ENCODE peak calls at places on chromosomes 3 and 15, in five cellular contexts. S, Y, K, A and V are unnamed samples.

GRCh38 chr3:64445318-64446300 is 220.3 kb upstream of the PRICKLE2 start:
- DNase-seq in S (peak; percentile 63), Y (peak; percentile 22), K (no peak), A (peak; percentile 60), V (no peak)

GRCh38 chr3:53026423-53027162 is 19.3 kb downstream of the SFMBT1 start:
- DNase-seq in S (peak; percentile 40), Y (no peak), K (no peak), A (no peak), V (no peak)

GRCh38 chr15:77838595-77838994 is 205.9 kb upstream of the LINGO1 start:
- DNase-seq in S (no peak), Y (no peak), K (no peak), A (no peak), V (no peak)

GRCh38 chr3:143951351-143951971 is 20.2 kb upstream of the DIPK2A start:
- DNase-seq in S (peak; percentile 8), Y (no peak), K (no peak), A (no peak), V (no peak)

GRCh38 chr3:194489736-194490612 is 3.2 kb upstream of the ATP13A3 start:
- DNase-seq in S (no peak), Y (no peak), K (no peak), A (no peak), V (peak; percentile 44)

GRCh38 chr3:38008191-38008701 is 17.7 kb downstream of the VILL start:
- DNase-seq in S (no peak), Y (no peak), K (no peak), A (no peak), V (no peak)

GRCh38 chr3:12436514-12437222 is 47.6 kb upstream of the TSEN2 start:
- DNase-seq in S (no peak), Y (no peak), K (no peak), A (no peak), V (peak; percentile 44)

GRCh38 chr3:195549931-195550519 is 6.9 kb upstream of the PPP1R2 start:
- DNase-seq in S (no peak), Y (no peak), K (no peak), A (no peak), V (no peak)

GRCh38 chr15:64599226-64599625 is 138.8 kb downstream of the ZNF609 start:
- DNase-seq in S (no peak), Y (no peak), K (no peak), A (no peak), V (no peak)

GRCh38 chr3:78398401-78398800 is 1358.5 kb downstream of the ROBO2 start:
- DNase-seq in S (no peak), Y (no peak), K (no peak), A (no peak), V (no peak)

GRCh38 chr3:8760506-8760905 is 8.9 kb downstream of the OXTR start:
- DNase-seq in S (no peak), Y (no peak), K (no peak), A (no peak), V (no peak)

GRCh38 chr3:177196473-177197040 is 725 bp downstream of the TBL1XR1 start:
- DNase-seq in S (peak; percentile 60), Y (peak; percentile 28), K (peak; percentile 15), A (peak; percentile 35), V (peak; percentile 70)

GRCh38 chr3:42539871-42540714 is 37.6 kb downstream of the VIPR1 start:
- DNase-seq in S (peak; percentile 84), Y (peak; percentile 33), K (no peak), A (peak; percentile 79), V (peak; percentile 65)

GRCh38 chr15:77028451-77029165 is 33.7 kb downstream of the PSTPIP1 start:
- DNase-seq in S (peak; percentile 3), Y (peak; percentile 17), K (no peak), A (peak; percentile 19), V (no peak)

GRCh38 chr3:39193391-39193790 is 996 bp upstream of the XIRP1 start:
- DNase-seq in S (no peak), Y (no peak), K (no peak), A (no peak), V (no peak)

GRCh38 chr3:144105542-144105941 is 133.9 kb downstream of the DIPK2A start:
- DNase-seq in S (peak; percentile 13), Y (no peak), K (no peak), A (no peak), V (no peak)

GRCh38 chr15:69686626-69687025 is 234.0 kb downstream of the RPLP1 start:
- DNase-seq in S (no peak), Y (no peak), K (no peak), A (no peak), V (no peak)

GRCh38 chr3:158961497-158961896 is 159.6 kb downstream of the MFSD1 start:
- DNase-seq in S (no peak), Y (no peak), K (no peak), A (no peak), V (no peak)

GRCh38 chr3:131387796-131388195 is 6.2 kb downstream of the NUDT16 start:
- DNase-seq in S (no peak), Y (no peak), K (no peak), A (no peak), V (no peak)

GRCh38 chr15:100114100-100114499 is 227.7 kb downstream of the ADAMTS17 start:
- DNase-seq in S (peak; percentile 58), Y (peak; percentile 60), K (no peak), A (no peak), V (no peak)

GRCh38 chr3:151976211-151977050 is 103.0 kb downstream of the SUCNR1 start:
- DNase-seq in S (no peak), Y (no peak), K (no peak), A (no peak), V (peak; percentile 23)

GRCh38 chr3:46861996-46862688 is 1.1 kb downstream of the MYL3 start:
- DNase-seq in S (no peak), Y (no peak), K (no peak), A (no peak), V (no peak)

GRCh38 chr15:42069496-42070275 is 24.7 kb downstream of the PLA2G4D start:
- DNase-seq in S (no peak), Y (no peak), K (no peak), A (peak; percentile 23), V (no peak)

GRCh38 chr3:133662256-133662773 is 574 bp upstream of the TOPBP1 start:
- DNase-seq in S (no peak), Y (no peak), K (no peak), A (no peak), V (peak; percentile 31)

GRCh38 chr15:68234060-68234459 is 4.5 kb upstream of the CLN6 start:
- DNase-seq in S (no peak), Y (no peak), K (no peak), A (peak; percentile 23), V (no peak)

GRCh38 chr3:129824926-129825541 is 68.5 kb downstream of the TMCC1 start:
- DNase-seq in S (peak; percentile 18), Y (no peak), K (no peak), A (no peak), V (no peak)

GRCh38 chr3:46020766-46021510 is 6.3 kb downstream of the XCR1 start:
- DNase-seq in S (no peak), Y (no peak), K (no peak), A (no peak), V (no peak)

GRCh38 chr3:63364495-63364894 is 86.4 kb downstream of the SYNPR start:
- DNase-seq in S (no peak), Y (no peak), K (no peak), A (no peak), V (no peak)

GRCh38 chr15:70101459-70102113 is 3.9 kb upstream of the TLE3 start:
- DNase-seq in S (peak; percentile 90), Y (peak; percentile 92), K (no peak), A (peak; percentile 63), V (peak; percentile 52)

GRCh38 chr3:38578081-38578475 is 71.4 kb downstream of the SCN5A start:
- DNase-seq in S (no peak), Y (no peak), K (no peak), A (peak; percentile 2), V (no peak)

GRCh38 chr3:53709256-53709655 is 137.0 kb downstream of the CHDH start:
- DNase-seq in S (no peak), Y (no peak), K (no peak), A (peak; percentile 9), V (no peak)

GRCh38 chr3:32421185-32421584 is 29.5 kb downstream of the CMTM7 start:
- DNase-seq in S (no peak), Y (no peak), K (no peak), A (no peak), V (no peak)

DNA sequence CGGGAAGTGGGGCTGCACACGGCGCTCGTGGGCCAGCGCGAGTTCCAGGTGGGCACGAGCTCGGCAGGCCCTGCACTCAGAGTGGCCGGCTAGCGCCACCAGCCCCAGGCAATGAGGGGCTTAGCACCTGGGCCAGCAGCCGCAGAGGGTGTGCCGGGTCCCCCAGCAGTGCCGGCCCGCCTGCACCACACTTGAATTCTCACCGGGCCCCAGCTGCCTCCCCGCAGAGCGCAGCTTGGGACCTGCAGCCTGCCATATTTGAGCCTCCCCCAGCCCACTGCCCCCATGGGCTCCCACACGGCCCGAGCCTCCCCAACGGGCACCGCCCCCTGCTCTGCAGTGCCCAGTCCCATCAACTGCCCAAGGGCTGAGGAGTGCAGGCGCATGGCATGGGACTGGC is 87.5 kb downstream of the CHCHD4 start:
- DNase-seq in S (no peak), Y (no peak), K (no peak), A (no peak), V (no peak)
- TF ChIP-seq POLR2A in S (no peak), Y (no peak), K (no peak), A (no peak), V (no peak)

GRCh38 chr15:90994417-90995311 is at the start of gene PRC1:
- DNase-seq in S (peak; percentile 99), Y (peak; percentile 98), K (peak; percentile 90), A (peak; percentile 99), V (peak; percentile 93)
- TF ChIP-seq POLR2A in S (peak; percentile 80), Y (peak; percentile 45), K (peak; percentile 74), A (peak; percentile 57), V (peak; percentile 82)

GRCh38 chr3:101781166-101781565 is 2.2 kb downstream of the NXPE3 start:
- DNase-seq in S (no peak), Y (no peak), K (no peak), A (no peak), V (no peak)

GRCh38 chr3:101778385-101779046 is 495 bp upstream of the NXPE3 start:
- DNase-seq in S (no peak), Y (no peak), K (no peak), A (no peak), V (no peak)

GRCh38 chr3:101779808-101780366 is 876 bp downstream of the NXPE3 start:
- DNase-seq in S (peak; percentile 41), Y (no peak), K (no peak), A (no peak), V (no peak)

GRCh38 chr3:101780661-101781060 is 1.6 kb downstream of the NXPE3 start:
- DNase-seq in S (no peak), Y (no peak), K (no peak), A (no peak), V (peak; percentile 26)

GRCh38 chr3:101779047-101779807 is at the start of gene NXPE3:
- DNase-seq in S (peak; percentile 93), Y (peak; percentile 86), K (peak; percentile 52), A (peak; percentile 91), V (peak; percentile 74)
- TF ChIP-seq POLR2A in S (peak; percentile 42), Y (no peak), K (peak; percentile 66), A (no peak), V (peak; percentile 46)

GRCh38 chr3:58899159-58899952 is 150.5 kb downstream of the CFAP20DC start:
- DNase-seq in S (peak; percentile 10), Y (peak; percentile 40), K (no peak), A (no peak), V (no peak)
- TF ChIP-seq POLR2A in S (no peak), Y (no peak), K (no peak), A (no peak), V (no peak)